ENCODE peak calls at places on chromosomes 13 and 19, in seven cellular contexts. M, U, R, S, L, H and B are unnamed samples.

GRCh38 chr13:105918842-105919741 is 616.4 kb downstream of the EFNB2 start:
- DNase-seq in U (peak; percentile 95), R (peak; percentile 86), M (peak; percentile 82), L (no peak), S (peak; percentile 90), H (peak; percentile 51), B (no peak)

GRCh38 chr13:23020246-23020843 is 160.4 kb upstream of the SGCG start:
- DNase-seq in R (peak; percentile 40), S (peak; percentile 85), L (peak; percentile 48), H (peak; percentile 58), M (peak; percentile 57), U (peak; percentile 80), B (peak; percentile 64)

GRCh38 chr19:31054430-31054829 is 294.8 kb downstream of the TSHZ3 start:
- DNase-seq in U (peak; percentile 37), S (peak; percentile 92), L (peak; percentile 62), H (peak; percentile 88), R (peak; percentile 80), M (peak; percentile 83), B (peak; percentile 40)

GRCh38 chr13:111116830-111117229 is 1.7 kb downstream of the ARHGEF7 start:
- DNase-seq in L (no peak), H (no peak), U (peak; percentile 39), S (no peak), M (peak; percentile 14), R (no peak), B (no peak)

GRCh38 chr19:39997595-39998216 is 846 bp downstream of the ZNF546 start:
- DNase-seq in R (no peak), S (no peak), L (no peak), M (peak; percentile 55), H (no peak), U (peak; percentile 45), B (no peak)

GRCh38 chr19:47573076-47574026 is at the start of gene ZNF541:
- DNase-seq in L (no peak), R (no peak), M (peak; percentile 12), S (no peak), H (no peak), U (peak; percentile 51), B (no peak)

GRCh38 chr19:16661480-16662034 is 618 bp downstream of the TMEM38A start:
- DNase-seq in U (peak; percentile 15), R (no peak), H (peak; percentile 52), M (no peak), S (no peak), L (peak; percentile 60), B (no peak)

GRCh38 chr19:17601683-17602082 is 46.2 kb downstream of the COLGALT1 start:
- DNase-seq in L (no peak), R (no peak), M (no peak), H (no peak), S (no peak), U (no peak), B (no peak)

GRCh38 chr13:111265701-111266035 is 54.8 kb upstream of the TEX29 start:
- DNase-seq in H (no peak), L (peak; percentile 42), M (no peak), R (no peak), S (peak; percentile 29), U (no peak), B (no peak)

GRCh38 chr13:46324976-46325375 is 62.1 kb downstream of the RUBCNL start:
- DNase-seq in H (no peak), U (peak; percentile 79), R (no peak), L (no peak), S (no peak), M (no peak), B (no peak)

GRCh38 chr19:10850631-10851030 is 2.4 kb downstream of the C19orf38 start:
- DNase-seq in S (no peak), R (no peak), U (no peak), H (no peak), L (no peak), M (no peak), B (no peak)

GRCh38 chr13:23696610-23697009 is 126.4 kb downstream of the TNFRSF19 start:
- DNase-seq in L (no peak), M (peak; percentile 29), H (no peak), R (no peak), S (peak; percentile 58), U (no peak), B (no peak)

GRCh38 chr13:53250272-53250875 is 221.8 kb downstream of the OLFM4 start:
- DNase-seq in R (peak; percentile 67), H (no peak), M (peak; percentile 72), L (no peak), S (peak; percentile 85), U (peak; percentile 90), B (peak; percentile 80)

GRCh38 chr13:42548731-42549554 is 25.0 kb upstream of the TNFSF11 start:
- DNase-seq in M (no peak), R (peak; percentile 88), L (no peak), S (no peak), U (peak; percentile 12), H (no peak), B (no peak)

GRCh38 chr13:41827507-41828213 is 133.2 kb downstream of the VWA8 start:
- DNase-seq in R (peak; percentile 89), U (peak; percentile 85), H (no peak), L (no peak), M (peak; percentile 94), S (no peak), B (no peak)

GRCh38 chr13:44972956-44973581 is 16.2 kb downstream of the NUFIP1 start:
- DNase-seq in U (peak; percentile 72), S (peak; percentile 25), M (peak; percentile 38), H (no peak), R (peak; percentile 51), L (no peak), B (no peak)

GRCh38 chr13:98677398-98677797 is 75.1 kb downstream of the SLC15A1 start:
- DNase-seq in S (no peak), U (no peak), M (peak; percentile 69), H (no peak), L (no peak), R (no peak), B (no peak)

GRCh38 chr13:98710521-98710920 is 42.0 kb downstream of the SLC15A1 start:
- DNase-seq in L (no peak), H (no peak), U (no peak), R (no peak), M (no peak), S (no peak), B (no peak)

GRCh38 chr13:110726726-110727125 is 13.2 kb downstream of the ING1 start:
- DNase-seq in U (no peak), H (no peak), R (no peak), M (no peak), S (no peak), L (no peak), B (no peak)

GRCh38 chr13:20101467-20102316 is 59.2 kb downstream of the GJA3 start:
- DNase-seq in H (no peak), M (no peak), L (no peak), R (no peak), U (no peak), S (no peak), B (no peak)

GRCh38 chr13:73825143-73825542 is 309.1 kb downstream of the KLF12 start:
- DNase-seq in L (no peak), H (no peak), U (no peak), R (no peak), S (no peak), M (no peak), B (no peak)

GRCh38 chr13:30798776-30799625 is 63.7 kb downstream of the ALOX5AP start:
- DNase-seq in S (peak; percentile 15), H (no peak), M (peak; percentile 59), R (peak; percentile 80), U (no peak), L (no peak), B (no peak)

GRCh38 chr19:49241769-49242168 is 83.2 kb downstream of the SLC6A16 start:
- DNase-seq in M (no peak), U (no peak), H (no peak), L (no peak), R (no peak), S (no peak), B (no peak)

GRCh38 chr19:49243726-49244125 is 81.3 kb downstream of the SLC6A16 start:
- DNase-seq in S (no peak), R (no peak), M (no peak), U (no peak), L (peak; percentile 26), H (no peak), B (no peak)

GRCh38 chr19:49244256-49244655 is 80.7 kb downstream of the SLC6A16 start:
- DNase-seq in H (no peak), R (no peak), M (no peak), U (no peak), S (no peak), L (peak; percentile 35), B (no peak)

GRCh38 chr19:49243129-49243528 is 81.9 kb downstream of the SLC6A16 start:
- DNase-seq in S (no peak), L (no peak), R (no peak), M (no peak), H (no peak), U (no peak), B (no peak)
- H3K18ac ChIP-seq in S (no peak overlapping the region), L (no peak overlapping the region), R (no peak overlapping the region), M (no peak overlapping the region), H (no peak overlapping the region), U (no peak overlapping the region), B (no peak overlapping the region)

GRCh38 chr13:103634066-103634465 is 567.8 kb upstream of the SLC10A2 start:
- DNase-seq in M (no peak), S (no peak), H (no peak), L (no peak), R (no peak), U (no peak), B (no peak)
- H2AK5ac ChIP-seq in M (no peak overlapping the region), S (no peak overlapping the region), H (no peak overlapping the region), L (no peak overlapping the region), R (no peak overlapping the region), U (no peak overlapping the region), B (no peak overlapping the region)

GRCh38 chr19:5814123-5814839 is 9.4 kb downstream of the NRTN start:
- DNase-seq in R (no peak), S (no peak), L (no peak), U (no peak), H (no peak), M (no peak), B (no peak)

GRCh38 chr19:5817218-5817617 is 12.4 kb downstream of the NRTN start:
- DNase-seq in R (no peak), H (no peak), L (no peak), U (no peak), S (no peak), M (no peak), B (no peak)

GRCh38 chr19:5818594-5818993 is 13.7 kb downstream of the NRTN start:
- DNase-seq in H (no peak), M (no peak), U (no peak), L (no peak), S (no peak), R (no peak), B (no peak)

GRCh38 chr19:5811117-5811516 is 6.2 kb downstream of the NRTN start:
- DNase-seq in S (no peak), M (no peak), L (no peak), U (no peak), H (no peak), R (no peak), B (no peak)

GRCh38 chr19:5814847-5815246 is 10.0 kb downstream of the NRTN start:
- DNase-seq in H (no peak), U (no peak), M (no peak), L (no peak), R (no peak), S (no peak), B (no peak)
- H3K18ac ChIP-seq in H (no peak overlapping the region), U (no peak overlapping the region), M (no peak overlapping the region), L (no peak overlapping the region), R (no peak overlapping the region), S (no peak overlapping the region), B (peak overlapping the region; percentile 48)

DNA sequence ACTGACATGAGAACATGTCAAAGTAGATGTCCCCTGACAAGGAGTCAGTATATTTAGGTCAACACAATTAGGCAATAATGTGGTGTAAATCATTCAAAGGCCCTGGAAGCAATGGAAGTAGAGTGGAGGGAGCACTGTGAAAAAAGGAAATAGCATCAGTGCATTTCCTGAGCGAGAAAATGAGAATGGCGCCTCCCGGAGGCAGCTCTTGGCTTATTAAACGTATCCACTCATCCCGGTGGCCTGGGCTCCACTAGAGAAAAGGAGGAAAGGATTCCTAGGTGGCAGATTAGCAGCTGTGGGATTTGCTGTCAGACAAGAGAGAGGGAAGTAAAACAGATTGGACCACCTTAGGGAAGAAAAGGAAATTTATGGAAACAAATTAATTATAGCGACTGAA is 173.7 kb upstream of the TMTC4 start:
- DNase-seq in M (no peak), H (no peak), L (peak; percentile 58), R (no peak), U (no peak), S (no peak), B (no peak)
- H2AK5ac ChIP-seq in M (no peak overlapping the region), H (no peak overlapping the region), L (no peak overlapping the region), R (no peak overlapping the region), U (no peak overlapping the region), S (no peak overlapping the region), B (no peak overlapping the region)